ENCODE peak calls at places on chromosomes 6 and 20, in six cellular contexts. X is GM12878, C is GM12891, H is H1, I is K562, G is HepG2. A is an unnamed sample.

GRCh38 chr6:158131926-158132325 is 36.1 kb downstream of the SERAC1 start:
- DNase-seq in X (no peak), C (peak; percentile 13), H (no peak), I (peak; percentile 65), G (peak; percentile 58), A (peak; percentile 19)

GRCh38 chr20:48875233-48875913 is 46.1 kb upstream of the ARFGEF2 start:
- DNase-seq in X (no peak), C (no peak), H (no peak), I (no peak), G (no peak), A (no peak)

GRCh38 chr20:4521170-4521968 is 200.3 kb upstream of the PRND start:
- DNase-seq in X (no peak), C (no peak), H (no peak), I (no peak), G (no peak), A (no peak)

GRCh38 chr6:14026831-14027539 is 90.6 kb upstream of the CD83 start:
- DNase-seq in X (no peak), C (no peak), H (no peak), I (no peak), G (no peak), A (no peak)

GRCh38 chr6:35297541-35298481 is at the start of gene DEF6:
- DNase-seq in X (peak; percentile 72), C (peak; percentile 90), H (peak; percentile 83), I (peak; percentile 96), G (peak; percentile 88), A (peak; percentile 85)

GRCh38 chr6:52994031-52994788 is 874 bp downstream of the GSTA4 start:
- DNase-seq in X (no peak), C (no peak), H (no peak), I (no peak), G (peak; percentile 46), A (no peak)

GRCh38 chr6:43838276-43839036 is 68.4 kb downstream of the VEGFA start:
- DNase-seq in X (no peak), C (no peak), H (no peak), I (peak; percentile 84), G (peak; percentile 41), A (no peak)

GRCh38 chr20:12414446-12415274 is 497.0 kb downstream of the BTBD3 start:
- DNase-seq in X (no peak), C (no peak), H (no peak), I (no peak), G (no peak), A (no peak)

GRCh38 chr6:143165315-143165855 is 104.7 kb downstream of the AIG1 start:
- DNase-seq in X (no peak), C (no peak), H (no peak), I (peak; percentile 30), G (no peak), A (no peak)

GRCh38 chr6:166036321-166037105 is 131.1 kb downstream of the TBXT start:
- DNase-seq in X (no peak), C (no peak), H (no peak), I (no peak), G (no peak), A (no peak)

GRCh38 chr6:166031275-166031674 is 136.4 kb downstream of the TBXT start:
- DNase-seq in X (no peak), C (no peak), H (no peak), I (no peak), G (no peak), A (no peak)

GRCh38 chr6:166029506-166029905 is 138.1 kb downstream of the TBXT start:
- DNase-seq in X (peak; percentile 8), C (no peak), H (no peak), I (no peak), G (no peak), A (no peak)

GRCh38 chr6:166027761-166028160 is 139.9 kb downstream of the TBXT start:
- DNase-seq in X (no peak), C (no peak), H (no peak), I (no peak), G (no peak), A (no peak)

DNA sequence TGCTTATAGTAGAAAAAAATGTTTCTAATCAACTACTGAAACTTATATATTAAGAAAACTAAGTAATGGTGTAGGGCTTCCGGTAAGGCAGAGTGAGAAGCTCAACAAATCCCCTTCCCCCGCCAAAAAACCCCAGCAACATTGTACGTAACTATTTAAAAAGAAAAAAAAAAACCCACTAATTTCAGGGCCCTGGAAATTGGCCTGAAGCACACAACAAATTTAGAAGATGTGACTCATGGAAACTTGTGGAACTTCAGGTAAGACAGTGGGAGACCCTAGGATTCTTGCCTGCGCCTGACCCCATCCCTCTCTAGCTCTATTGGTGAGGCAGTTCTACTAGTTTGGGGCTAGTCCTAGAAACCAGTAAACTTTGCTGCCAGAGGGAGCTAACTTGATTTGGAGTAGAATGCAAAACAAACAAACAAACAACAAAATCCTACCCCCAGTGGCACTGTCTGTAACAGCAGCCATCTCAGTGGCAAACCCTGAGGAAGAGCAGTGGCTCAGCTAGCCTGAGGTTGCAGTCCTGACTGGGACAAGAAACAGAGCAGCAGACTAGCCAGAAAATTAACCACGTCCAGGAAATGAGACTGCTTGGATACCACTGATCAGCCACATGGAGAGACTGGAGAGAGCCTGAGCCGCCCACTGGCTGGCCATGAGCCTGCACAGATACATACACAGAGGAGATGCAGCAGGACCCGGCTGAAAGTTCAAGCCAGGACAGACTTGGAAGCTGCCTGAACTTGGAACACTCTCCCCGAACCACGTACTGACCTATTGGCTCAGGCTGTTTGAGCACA is 135.1 kb downstream of the TBXT start:
- DNase-seq in X (no peak), C (no peak), H (no peak), I (no peak), G (no peak), A (no peak)
- TF ChIP-seq POLR2AphosphoS5 in X (no peak), C (no peak), H (no peak), I (no peak), G (no peak), A (no peak)

GRCh38 chr6:139473239-139473701 is 98.8 kb upstream of the CITED2 start:
- DNase-seq in X (no peak), C (no peak), H (no peak), I (no peak), G (no peak), A (no peak)

GRCh38 chr6:139472341-139473038 is 98.0 kb upstream of the CITED2 start:
- DNase-seq in X (no peak), C (no peak), H (no peak), I (no peak), G (no peak), A (no peak)

GRCh38 chr6:139473731-139474130 is 99.3 kb upstream of the CITED2 start:
- DNase-seq in X (no peak), C (no peak), H (no peak), I (no peak), G (no peak), A (no peak)

GRCh38 chr6:139475231-139475630 is 100.8 kb upstream of the CITED2 start:
- DNase-seq in X (no peak), C (no peak), H (no peak), I (no peak), G (no peak), A (no peak)

GRCh38 chr6:139474145-139475108 is 100.0 kb upstream of the CITED2 start:
- DNase-seq in X (no peak), C (peak; percentile 12), H (no peak), I (peak; percentile 42), G (no peak), A (no peak)
- TF ChIP-seq TAF1 in X (no peak), C (no peak), H (no peak), I (no peak), G (no peak), A (no peak)

GRCh38 chr6:7997311-7997710 is 66.9 kb downstream of the BLOC1S5 start:
- DNase-seq in X (no peak), C (no peak), H (no peak), I (no peak), G (no peak), A (no peak)

GRCh38 chr6:7999201-7999600 is 65.0 kb downstream of the BLOC1S5 start:
- DNase-seq in X (no peak), C (no peak), H (no peak), I (no peak), G (no peak), A (no peak)

GRCh38 chr6:7998103-7998725 is 66.0 kb downstream of the BLOC1S5 start:
- DNase-seq in X (no peak), C (no peak), H (no peak), I (no peak), G (no peak), A (no peak)

GRCh38 chr6:7993952-7994351 is 70.2 kb downstream of the BLOC1S5 start:
- DNase-seq in X (no peak), C (no peak), H (no peak), I (peak; percentile 31), G (no peak), A (no peak)

GRCh38 chr6:7996538-7997225 is 67.5 kb downstream of the BLOC1S5 start:
- DNase-seq in X (no peak), C (no peak), H (no peak), I (no peak), G (peak; percentile 31), A (no peak)
- TF ChIP-seq POLR2AphosphoS5 in X (no peak), C (no peak), H (no peak), I (no peak), G (no peak), A (no peak)

GRCh38 chr6:80961166-80961565 is 791.3 kb downstream of the TENT5A start:
- DNase-seq in X (no peak), C (no peak), H (no peak), I (no peak), G (no peak), A (no peak)
- TF ChIP-seq TAF1 in X (no peak), C (no peak), H (no peak), I (no peak), G (no peak), A (no peak)